ENCODE peak calls at places on chromosomes 3 and 15, in five cellular contexts. K is neural crest cell, B is HFF-Myc, T is endothelial cell, G is ovary. N is an unnamed sample.

GRCh38 chr15:46312133-46312740 is 677.4 kb downstream of the SQOR start:
- DNase-seq in K (peak; percentile 83), B (peak; percentile 35), T (peak; percentile 60), G (peak; percentile 45), N (peak; percentile 95)

GRCh38 chr15:45187894-45188830 is at the start of gene SHF:
- DNase-seq in K (peak; percentile 68), B (no peak), T (peak; percentile 50), G (peak; percentile 85), N (peak; percentile 86)

GRCh38 chr15:70257573-70258220 is 160.0 kb upstream of the TLE3 start:
- DNase-seq in K (no peak), B (no peak), T (no peak), G (no peak), N (no peak)

GRCh38 chr3:51336261-51336660 is 48.8 kb upstream of the MANF start:
- DNase-seq in K (no peak), B (no peak), T (no peak), G (no peak), N (peak; percentile 51)

GRCh38 chr15:51864408-51865056 is 35.1 kb downstream of the TMOD3 start:
- DNase-seq in K (no peak), B (no peak), T (no peak), G (no peak), N (no peak)

GRCh38 chr15:57286446-57287127 is 89.7 kb upstream of the CGNL1 start:
- DNase-seq in K (no peak), B (no peak), T (no peak), G (no peak), N (no peak)

GRCh38 chr15:81337713-81338157 is 13.8 kb upstream of the STARD5 start:
- DNase-seq in K (no peak), B (no peak), T (no peak), G (peak; percentile 49), N (no peak)

GRCh38 chr15:100689500-100689899 is 87.1 kb downstream of the ASB7 start:
- DNase-seq in K (no peak), B (no peak), T (no peak), G (peak; percentile 17), N (no peak)

GRCh38 chr3:100252006-100252405 is 8.8 kb upstream of the TBC1D23 start:
- DNase-seq in K (no peak), B (no peak), T (no peak), G (no peak), N (no peak)

GRCh38 chr15:45133561-45133920 is 3.7 kb downstream of the DUOX1 start:
- DNase-seq in K (no peak), B (no peak), T (no peak), G (no peak), N (no peak)

GRCh38 chr15:68227806-68228142 is 1.8 kb downstream of the CLN6 start:
- DNase-seq in K (no peak), B (no peak), T (no peak), G (no peak), N (no peak)

GRCh38 chr3:127456471-127457093 is 134.0 kb downstream of the TPRA1 start:
- DNase-seq in K (no peak), B (peak; percentile 32), T (peak; percentile 18), G (peak; percentile 52), N (peak; percentile 61)

GRCh38 chr15:96893159-96893906 is 562.8 kb downstream of the NR2F2 start:
- DNase-seq in K (peak; percentile 28), B (no peak), T (peak; percentile 20), G (no peak), N (peak; percentile 73)

GRCh38 chr3:186637661-186638060 is 2.5 kb upstream of the FETUB start:
- DNase-seq in K (no peak), B (no peak), T (no peak), G (no peak), N (no peak)

GRCh38 chr3:49607105-49607591 is 52.9 kb downstream of the BSN start:
- DNase-seq in K (no peak), B (no peak), T (no peak), G (no peak), N (peak; percentile 23)

GRCh38 chr15:73941044-73941443 is 14.8 kb downstream of the LOXL1 start:
- DNase-seq in K (no peak), B (no peak), T (no peak), G (peak; percentile 36), N (no peak)

GRCh38 chr3:31968927-31969418 is 12.1 kb downstream of the OSBPL10 start:
- DNase-seq in K (no peak), B (peak; percentile 89), T (no peak), G (no peak), N (no peak)

DNA sequence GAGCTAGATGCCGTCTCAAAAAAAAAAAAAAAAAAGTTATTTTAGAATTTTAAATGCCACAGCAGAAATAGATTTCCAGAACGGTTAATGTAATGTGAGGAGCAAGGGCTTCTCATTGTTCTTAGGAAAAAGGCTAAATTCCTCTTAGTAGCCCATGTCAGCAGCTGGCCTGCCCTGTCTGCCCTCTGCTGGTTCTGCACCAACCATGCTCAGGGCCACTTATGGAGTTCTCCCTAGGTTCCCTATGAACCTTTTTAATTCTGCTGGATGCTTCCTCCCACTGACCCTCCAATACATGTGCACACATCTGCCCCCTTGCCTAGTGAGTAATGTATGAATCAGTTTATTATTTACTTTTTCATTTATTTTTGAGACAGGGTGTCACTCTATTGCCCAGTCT is 32.2 kb upstream of the DPPA4 start:
- DNase-seq in K (no peak), B (no peak), T (peak; percentile 26), G (no peak), N (peak; percentile 78)
- TF ChIP-seq CTCF in K (no peak), B (no peak), T (peak; percentile 20), G (no peak), N (peak; percentile 83)

DNA sequence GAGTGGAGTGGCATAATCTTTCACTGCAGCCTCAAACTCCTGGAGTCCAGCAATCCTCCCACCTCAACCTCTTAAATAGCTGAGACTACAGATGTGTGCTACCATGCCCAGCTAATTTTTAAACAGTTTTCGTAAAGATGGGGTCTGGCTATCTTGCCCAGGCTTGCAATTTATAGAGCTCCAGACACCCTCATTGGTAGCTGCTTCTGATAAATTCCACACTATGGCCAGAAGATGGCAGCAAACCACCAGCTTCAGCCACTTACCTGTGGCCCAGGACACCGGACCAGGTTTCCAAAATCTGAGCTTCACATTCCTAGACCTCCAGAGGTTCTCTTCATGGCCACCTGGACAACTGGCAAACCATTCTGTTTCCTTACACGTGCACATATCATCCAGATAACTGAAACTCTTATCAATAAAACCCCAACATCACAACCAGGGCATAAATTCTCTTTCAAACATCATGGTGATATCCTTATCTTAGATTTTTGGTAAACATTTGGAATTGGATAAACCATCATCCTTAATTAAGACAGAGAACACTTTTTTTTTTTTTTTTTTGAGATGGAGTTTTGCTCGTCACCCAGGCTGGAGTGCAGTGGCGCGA is 28.9 kb downstream of the FBXW12 start:
- DNase-seq in K (no peak), B (peak; percentile 21), T (peak; percentile 36), G (peak; percentile 51), N (peak; percentile 82)
- TF ChIP-seq CTCF in K (peak; percentile 85), B (peak; percentile 57), T (peak; percentile 76), G (peak; percentile 66), N (peak; percentile 83)

GRCh38 chr3:57821765-57822164 is 65.7 kb downstream of the SLMAP start:
- DNase-seq in K (no peak), B (no peak), T (no peak), G (no peak), N (no peak)

GRCh38 chr3:57820479-57820878 is 64.4 kb downstream of the SLMAP start:
- DNase-seq in K (no peak), B (no peak), T (no peak), G (no peak), N (peak; percentile 66)

GRCh38 chr3:57815034-57815433 is 58.9 kb downstream of the SLMAP start:
- DNase-seq in K (no peak), B (no peak), T (no peak), G (no peak), N (no peak)

GRCh38 chr3:57816471-57817105 is 60.5 kb downstream of the SLMAP start:
- DNase-seq in K (no peak), B (no peak), T (no peak), G (no peak), N (no peak)

GRCh38 chr3:57818772-57819171 is 62.7 kb downstream of the SLMAP start:
- DNase-seq in K (no peak), B (no peak), T (no peak), G (no peak), N (no peak)
- TF ChIP-seq CTCF in K (no peak), B (no peak), T (no peak), G (no peak), N (no peak)

GRCh38 chr15:64024172-64025050 is 21.9 kb downstream of the DAPK2 start:
- DNase-seq in K (no peak), B (no peak), T (no peak), G (no peak), N (peak; percentile 71)
- TF ChIP-seq CTCF in K (no peak), B (peak; percentile 7), T (no peak), G (no peak), N (peak; percentile 55)

N was measured in endodermal cell.